ENCODE peak calls at places on chromosomes 7 and 10, in nine cellular contexts. V is GM23338, E is K562, R is sigmoid colon, N is spleen, Q is Panc1, P is SK-N-SH, H is breast epithelium, M is prostate gland. C is an unnamed sample.

GRCh38 chr10:17544465-17544864 is 72.7 kb downstream of the HACD1 start:
- DNase-seq in N (no peak), H (no peak), E (no peak), R (no peak), M (no peak), Q (no peak), P (no peak), V (no peak), C (no peak)

GRCh38 chr10:125124114-125124486 is 36.3 kb downstream of the CTBP2 start:
- DNase-seq in Q (no peak), R (no peak), M (no peak), P (no peak), H (no peak), N (no peak), E (no peak), V (no peak), C (no peak)

GRCh38 chr7:119959811-119960210 is 313.2 kb upstream of the KCND2 start:
- DNase-seq in R (no peak), N (no peak), H (no peak), E (no peak), V (no peak), Q (no peak), P (no peak), M (no peak), C (no peak)

GRCh38 chr7:129650056-129650758 is 38.7 kb downstream of the NRF1 start:
- DNase-seq in P (no peak), H (no peak), E (no peak), Q (no peak), M (no peak), N (no peak), R (no peak), V (no peak), C (no peak)

GRCh38 chr10:31321396-31321941 is 2.5 kb downstream of the ZEB1 start:
- DNase-seq in R (no peak), Q (no peak), H (no peak), M (no peak), V (peak; percentile 3), N (peak; percentile 58), E (no peak), P (peak; percentile 5), C (no peak)

GRCh38 chr7:156725074-156725473 is 84.5 kb downstream of the RNF32 start:
- DNase-seq in N (no peak), H (no peak), Q (no peak), P (no peak), R (no peak), E (no peak), M (no peak), V (peak; percentile 6), C (no peak)

GRCh38 chr7:137097111-137097510 is 228.7 kb downstream of the CHRM2 start:
- DNase-seq in R (no peak), E (no peak), H (no peak), Q (no peak), V (no peak), P (no peak), M (no peak), N (no peak), C (no peak)

GRCh38 chr10:92268763-92269162 is 22.1 kb downstream of the CPEB3 start:
- DNase-seq in N (no peak), Q (no peak), V (no peak), E (no peak), H (no peak), M (no peak), P (no peak), R (no peak), C (no peak)

GRCh38 chr10:21497177-21497807 is 28.2 kb downstream of the SKIDA1 start:
- DNase-seq in Q (no peak), E (peak; percentile 57), V (peak; percentile 91), R (peak; percentile 96), N (peak; percentile 90), M (peak; percentile 93), P (peak; percentile 98), H (peak; percentile 96), C (no peak)

GRCh38 chr10:57993302-57993701 is 274.4 kb downstream of the IPMK start:
- DNase-seq in H (no peak), E (no peak), V (no peak), Q (no peak), N (no peak), M (no peak), P (no peak), R (no peak), C (no peak)

GRCh38 chr7:74032191-74032490 is 4.2 kb downstream of the ELN start:
- DNase-seq in E (no peak), P (no peak), Q (no peak), H (no peak), M (peak; percentile 64), V (no peak), R (peak; percentile 93), N (no peak), C (no peak)

GRCh38 chr7:98613601-98614425 is 3.3 kb upstream of the NPTX2 start:
- DNase-seq in R (no peak), P (no peak), Q (no peak), M (no peak), E (peak; percentile 51), H (no peak), N (no peak), V (peak; percentile 83), C (no peak)

GRCh38 chr10:77877461-77878344 is 48.9 kb downstream of the DLG5 start:
- DNase-seq in R (peak; percentile 91), V (peak; percentile 84), H (no peak), N (peak; percentile 87), P (peak; percentile 80), E (no peak), M (no peak), Q (no peak), C (no peak)

GRCh38 chr10:47137311-47137851 is 162.6 kb upstream of the GDF10 start:
- DNase-seq in P (no peak), Q (no peak), R (no peak), V (no peak), H (no peak), M (no peak), E (no peak), N (no peak), C (no peak)

GRCh38 chr10:3099291-3100092 is 32.1 kb downstream of the PFKP start:
- DNase-seq in R (no peak), E (no peak), M (no peak), H (no peak), P (no peak), N (no peak), V (no peak), Q (no peak), C (no peak)

GRCh38 chr10:15169555-15170407 is 1.3 kb upstream of the NMT2 start:
- DNase-seq in V (no peak), M (no peak), P (no peak), E (peak; percentile 53), R (peak; percentile 62), N (no peak), Q (no peak), H (no peak), C (no peak)

GRCh38 chr10:86064219-86064618 is 302.4 kb downstream of the GRID1 start:
- DNase-seq in E (no peak), Q (no peak), R (peak; percentile 30), H (no peak), N (peak; percentile 61), M (no peak), P (no peak), V (no peak), C (no peak)

DNA sequence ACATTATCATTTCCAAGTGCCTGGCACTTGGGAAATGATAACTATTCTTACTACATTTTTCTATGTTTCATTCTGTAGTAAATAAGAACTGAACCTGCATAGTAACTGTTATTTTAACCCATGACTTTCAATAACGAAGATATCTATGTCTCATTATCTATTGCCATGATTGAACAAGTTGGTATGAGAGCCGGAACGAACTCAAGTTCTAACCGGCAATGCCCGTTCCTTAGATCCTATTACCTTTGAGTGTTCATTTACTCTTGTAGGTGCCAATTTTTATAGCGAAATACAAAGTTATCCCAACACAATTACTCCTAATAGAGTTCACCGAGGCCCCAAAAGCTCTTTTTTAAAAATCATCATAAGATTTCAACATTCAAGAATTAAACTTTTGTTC is 885 bp upstream of the MET start:
- DNase-seq in N (no peak), E (no peak), Q (no peak), M (no peak), H (no peak), V (no peak), P (no peak), R (no peak), C (no peak)
- TF ChIP-seq POLR2AphosphoS5 in N (no peak), E (no peak), Q (no peak), M (no peak), H (no peak), V (no peak), P (no peak), R (no peak), C (no peak)

DNA sequence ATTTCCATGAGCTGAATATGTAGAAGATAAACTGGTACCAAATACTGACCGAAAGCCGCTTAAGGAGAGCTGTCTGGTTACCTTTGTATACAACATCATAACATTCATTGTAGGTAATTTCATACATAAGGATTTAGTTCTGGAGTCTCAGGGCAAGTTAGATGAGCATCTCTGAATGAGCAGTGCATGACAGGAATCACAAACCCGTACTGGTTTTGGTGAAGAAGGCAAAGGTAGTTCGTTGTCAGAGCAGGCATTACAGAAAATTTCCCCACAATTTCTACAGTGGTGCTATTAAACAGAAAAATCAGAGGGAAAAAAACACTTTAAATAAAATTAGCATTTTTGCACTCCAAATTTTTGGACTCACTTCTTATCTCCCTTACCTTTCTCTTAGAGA is 12.9 kb upstream of the PBLD start:
- DNase-seq in M (no peak), R (no peak), V (no peak), E (no peak), P (no peak), N (no peak), Q (no peak), H (no peak), C (no peak)
- H3K27ac ChIP-seq in M (no peak overlapping the region), R (no peak overlapping the region), V (no peak overlapping the region), E (no peak overlapping the region), P (peak overlapping the region; percentile 5), N (no peak overlapping the region), Q (no peak overlapping the region), H (no peak overlapping the region), C (peak overlapping the region; percentile 21)

DNA sequence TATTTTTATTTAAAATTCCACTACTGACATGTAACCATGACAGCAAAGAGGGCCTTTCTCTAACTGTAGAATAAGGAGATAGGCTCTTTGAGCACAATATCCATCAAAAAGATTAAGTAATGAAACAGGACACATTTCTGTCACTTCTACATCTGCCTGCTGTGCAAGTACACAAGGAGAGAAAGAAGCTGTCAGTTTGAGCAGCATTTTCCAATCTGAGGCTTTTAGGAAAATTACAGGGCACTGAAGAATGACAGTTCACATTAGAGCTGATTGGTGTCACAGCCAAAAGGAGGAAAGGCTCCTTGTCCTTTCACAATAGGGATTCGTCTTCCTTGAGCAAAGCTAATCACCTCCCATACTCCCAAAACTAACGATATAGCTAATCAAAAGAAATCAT is 158.8 kb upstream of the TAC1 start:
- DNase-seq in Q (no peak), N (no peak), V (no peak), R (no peak), H (no peak), E (no peak), P (no peak), M (no peak), C (no peak)
- TF ChIP-seq POLR2AphosphoS5 in Q (no peak), N (no peak), V (no peak), R (no peak), H (no peak), E (no peak), P (no peak), M (no peak), C (no peak)

DNA sequence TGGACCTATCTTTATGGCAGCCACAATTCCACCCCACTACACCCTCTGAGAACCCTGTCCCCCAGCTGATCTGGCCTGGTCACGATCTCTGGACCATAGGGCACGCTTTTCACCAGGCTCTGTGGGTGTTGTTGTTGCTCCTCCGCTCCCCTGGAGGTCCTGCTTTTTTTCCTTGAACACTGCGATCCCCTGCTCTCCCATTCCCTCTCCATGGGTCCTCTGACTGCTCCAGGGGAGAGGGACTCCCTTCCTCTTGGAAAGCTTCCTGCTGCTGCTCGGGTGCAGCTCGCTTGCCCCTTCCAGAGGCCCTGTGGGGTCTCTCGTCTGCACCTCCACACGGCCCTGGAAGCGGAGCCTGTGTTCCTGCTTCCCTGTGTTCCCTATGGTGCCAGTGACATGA is 53.5 kb downstream of the SNX10 start:
- DNase-seq in R (no peak), H (no peak), Q (no peak), V (no peak), N (no peak), M (no peak), E (no peak), P (no peak), C (no peak)
- H3K27ac ChIP-seq in R (no peak overlapping the region), H (no peak overlapping the region), Q (no peak overlapping the region), V (no peak overlapping the region), N (no peak overlapping the region), M (no peak overlapping the region), E (no peak overlapping the region), P (no peak overlapping the region), C (no peak overlapping the region)